ENCODE peak calls at places on chromosome 21, in six cellular contexts. N is progenitor cell of endocrine pancreas; G is GM03348; D is T47D; J is stimulated activated CD8-positive, alpha-beta memory T cell treated with anti-CD3 and anti-CD28 coated beads, Interleukin-15, amount 100 ng/mL, for 24 hours; W is NCI-H524. V is an unnamed sample.

GRCh38 chr21:45236481-45236880 is 51.2 kb downstream of the POFUT2 start:
- DNase-seq in N (no peak), G (no peak), D (peak), J (no peak), W (no peak), V (no peak)

GRCh38 chr21:10640446-10640845 is 119.1 kb downstream of the TPTE start:
- DNase-seq in N (no peak), G (no peak), D (no peak), J (no peak), W (no peak), V (no peak)

GRCh38 chr21:42621166-42621827 is 32.1 kb upstream of the PDE9A start:
- DNase-seq in N (no peak), G (no peak), D (no peak), J (no peak), W (no peak), V (no peak)

GRCh38 chr21:34707876-34708325 is 39.1 kb downstream of the CLIC6 start:
- DNase-seq in N (no peak), G (no peak), D (no peak), J (no peak), W (no peak), V (no peak)

GRCh38 chr21:34080693-34081092 is 7.3 kb downstream of the MRPS6 start:
- DNase-seq in N (no peak), G (no peak), D (no peak), J (no peak), W (no peak), V (no peak)

GRCh38 chr21:42567181-42567560 is 53.5 kb downstream of the SLC37A1 start:
- DNase-seq in N (no peak), G (no peak), D (no peak), J (no peak), W (no peak), V (no peak)

GRCh38 chr21:42061195-42061865 is 9.8 kb upstream of the UMODL1 start:
- DNase-seq in N (no peak), G (no peak), D (no peak), J (no peak), W (no peak), V (no peak)

GRCh38 chr21:41230530-41230929 is 62.6 kb downstream of the BACE2 start:
- DNase-seq in N (no peak), G (no peak), D (no peak), J (no peak), W (no peak), V (no peak)

GRCh38 chr21:41280115-41280919 is 36.3 kb upstream of the FAM3B start:
- DNase-seq in N (no peak), G (peak), D (no peak), J (no peak), W (no peak), V (peak)

GRCh38 chr21:17416139-17416538 is 96.7 kb upstream of the CXADR start:
- DNase-seq in N (no peak), G (no peak), D (no peak), J (no peak), W (no peak), V (no peak)

GRCh38 chr21:46122241-46122671 is 24.3 kb downstream of the COL6A2 start:
- DNase-seq in N (peak), G (peak), D (no peak), J (no peak), W (no peak), V (no peak)

GRCh38 chr21:44982558-44983244 is 42.9 kb downstream of the SLX9 start:
- DNase-seq in N (no peak), G (no peak), D (no peak), J (no peak), W (no peak), V (peak)

GRCh38 chr21:28253971-28254370 is 738.7 kb downstream of the LTN1 start:
- DNase-seq in N (no peak), G (peak), D (no peak), J (no peak), W (no peak), V (no peak)

GRCh38 chr21:38950388-38951094 is 144.8 kb downstream of the ETS2 start:
- DNase-seq in N (no peak), G (peak), D (no peak), J (no peak), W (no peak), V (peak)

GRCh38 chr21:35120631-35121180 is 71.6 kb upstream of the RUNX1 start:
- DNase-seq in N (no peak), G (no peak), D (no peak), J (no peak), W (no peak), V (no peak)

GRCh38 chr21:41733951-41734689 is 32.7 kb downstream of the RIPK4 start:
- DNase-seq in N (no peak), G (no peak), D (peak), J (no peak), W (no peak), V (no peak)

GRCh38 chr21:16315223-16315622 is 585.4 kb downstream of the USP25 start:
- DNase-seq in N (no peak), G (no peak), D (no peak), J (no peak), W (no peak), V (no peak)

GRCh38 chr21:44024895-44025353 is 12.8 kb downstream of the TRAPPC10 start:
- DNase-seq in N (no peak), G (peak), D (peak), J (no peak), W (no peak), V (peak)

GRCh38 chr21:38308010-38308784 is 51.4 kb downstream of the KCNJ15 start:
- DNase-seq in N (no peak), G (peak), D (no peak), J (no peak), W (no peak), V (no peak)

GRCh38 chr21:41971891-41972290 is 18.1 kb upstream of the C2CD2 start:
- DNase-seq in N (no peak), G (no peak), D (no peak), J (no peak), W (no peak), V (no peak)

GRCh38 chr21:21730524-21730923 is 732.3 kb downstream of the NCAM2 start:
- DNase-seq in N (no peak), G (no peak), D (no peak), J (no peak), W (no peak), V (no peak)

GRCh38 chr21:35436899-35437298 is 387.8 kb upstream of the RUNX1 start:
- DNase-seq in N (no peak), G (no peak), D (no peak), J (no peak), W (no peak), V (no peak)

GRCh38 chr21:36004441-36004840 is 55.9 kb downstream of the SETD4 start:
- DNase-seq in N (no peak), G (peak), D (no peak), J (no peak), W (no peak), V (no peak)

GRCh38 chr21:18220498-18220897 is 24.1 kb upstream of the CHODL start:
- DNase-seq in N (no peak), G (no peak), D (no peak), J (no peak), W (no peak), V (no peak)

GRCh38 chr21:41477641-41478318 is 30.2 kb downstream of the TMPRSS2 start:
- DNase-seq in N (no peak), G (no peak), D (peak), J (no peak), W (no peak), V (no peak)

GRCh38 chr21:31612889-31613785 is 46.4 kb upstream of the SOD1 start:
- DNase-seq in N (no peak), G (no peak), D (no peak), J (no peak), W (peak), V (peak)

GRCh38 chr21:42066521-42066920 is 4.6 kb upstream of the UMODL1 start:
- DNase-seq in N (no peak), G (no peak), D (no peak), J (no peak), W (peak), V (no peak)